ENCODE peak calls at places on chromosome 17, in six cellular contexts. W is SK-N-SH, U is GM12892, I is K562, J is H1, P is HepG2. A is an unnamed sample.

GRCh38 chr17:34633351-34633750 is 54.0 kb downstream of the TMEM132E start:
- DNase-seq in I (no peak), P (no peak), J (peak), W (no peak), U (no peak), A (no peak)

GRCh38 chr17:29784661-29785060 is 145.4 kb downstream of the SSH2 start:
- DNase-seq in W (no peak), I (no peak), U (no peak), J (no peak), P (no peak), A (no peak)

GRCh38 chr17:74686761-74687160 is 26.0 kb downstream of the CD300LF start:
- DNase-seq in P (no peak), I (no peak), W (no peak), J (no peak), U (no peak), A (no peak)

GRCh38 chr17:30378191-30378796 is 433 bp upstream of the CPD start:
- DNase-seq in I (peak), P (no peak), U (no peak), W (peak), J (peak), A (no peak)

GRCh38 chr17:32111141-32111771 is 31.0 kb upstream of the RHOT1 start:
- DNase-seq in I (peak), J (peak), U (no peak), P (peak), W (peak), A (no peak)

GRCh38 chr17:40097931-40098845 is 2.2 kb downstream of the NR1D1 start:
- DNase-seq in J (no peak), I (peak), U (no peak), P (peak), W (no peak), A (no peak)

GRCh38 chr17:1177099-1177996 is 2.4 kb downstream of the ABR start:
- DNase-seq in I (no peak), P (no peak), J (no peak), W (peak), U (no peak), A (no peak)

GRCh38 chr17:32484041-32484461 is 2.7 kb upstream of the CDK5R1 start:
- DNase-seq in J (no peak), U (no peak), I (no peak), W (peak), P (no peak), A (no peak)

GRCh38 chr17:1724351-1724868 is at the start of gene WDR81:
- DNase-seq in I (peak), J (peak), U (peak), W (peak), P (peak), A (peak)

GRCh38 chr17:57675427-57675826 is 69.7 kb downstream of the CCDC182 start:
- DNase-seq in J (peak), W (no peak), U (no peak), I (no peak), P (no peak), A (no peak)

GRCh38 chr17:1164935-1165556 is 14.7 kb downstream of the ABR start:
- DNase-seq in U (no peak), I (no peak), W (no peak), P (no peak), J (no peak), A (no peak)

GRCh38 chr17:27630607-27631408 is at the start of gene LGALS9:
- DNase-seq in W (no peak), I (no peak), P (no peak), J (no peak), U (no peak), A (no peak)

GRCh38 chr17:17445925-17446665 is 30.7 kb upstream of the MED9 start:
- DNase-seq in J (no peak), W (no peak), P (peak), U (no peak), I (no peak), A (no peak)

GRCh38 chr17:44607836-44608690 is 48.2 kb upstream of the MEIOC start:
- DNase-seq in J (no peak), I (no peak), U (no peak), W (peak), P (peak), A (no peak)

GRCh38 chr17:73639926-73640325 is 4.3 kb downstream of the SDK2 start:
- DNase-seq in I (no peak), W (no peak), U (no peak), P (peak), J (no peak), A (no peak)

GRCh38 chr17:28381141-28381825 is 9.8 kb downstream of the SARM1 start:
- DNase-seq in P (no peak), I (peak), W (no peak), U (no peak), J (peak), A (no peak)

GRCh38 chr17:75398279-75398678 is 7.2 kb downstream of the GRB2 start:
- DNase-seq in U (no peak), J (no peak), W (no peak), P (no peak), I (no peak), A (no peak)

GRCh38 chr17:19023209-19023999 is 18.8 kb upstream of the FAM83G start:
- DNase-seq in J (no peak), U (no peak), I (peak), W (no peak), P (no peak), A (no peak)

GRCh38 chr17:5446786-5447185 is 7.8 kb upstream of the C1QBP start:
- DNase-seq in U (no peak), I (no peak), P (no peak), W (no peak), J (no peak), A (no peak)

GRCh38 chr17:4480929-4481898 is 17.5 kb upstream of the SPNS2 start:
- DNase-seq in W (no peak), I (no peak), U (peak), P (no peak), J (no peak), A (peak)

DNA sequence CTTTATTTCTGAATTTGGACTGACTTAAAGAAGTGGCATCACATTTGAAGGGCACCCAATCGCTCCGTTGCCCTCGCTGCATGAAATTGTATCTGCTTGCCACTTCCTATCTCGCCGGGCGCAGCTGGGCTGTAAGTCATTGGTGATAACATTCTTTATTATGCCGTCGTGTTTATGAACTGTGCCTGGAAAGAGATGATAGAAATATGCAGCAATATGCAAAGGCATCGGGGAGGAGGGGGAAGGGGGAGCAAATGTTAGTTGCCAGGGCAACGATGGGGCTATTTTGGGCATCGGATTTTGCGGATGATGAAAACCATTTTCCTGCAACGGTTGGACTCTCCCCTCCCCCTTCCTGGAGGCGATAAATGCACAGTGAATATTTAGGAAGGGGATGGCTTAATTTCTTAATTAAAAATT is 386.9 kb upstream of the TNRC6C start:
- DNase-seq in P (no peak), U (no peak), W (peak), I (peak), J (no peak), A (no peak)
- TF ChIP-seq TAF1 in P (no peak), U (no peak), W (no peak), I (no peak), J (no peak), A (no peak)

DNA sequence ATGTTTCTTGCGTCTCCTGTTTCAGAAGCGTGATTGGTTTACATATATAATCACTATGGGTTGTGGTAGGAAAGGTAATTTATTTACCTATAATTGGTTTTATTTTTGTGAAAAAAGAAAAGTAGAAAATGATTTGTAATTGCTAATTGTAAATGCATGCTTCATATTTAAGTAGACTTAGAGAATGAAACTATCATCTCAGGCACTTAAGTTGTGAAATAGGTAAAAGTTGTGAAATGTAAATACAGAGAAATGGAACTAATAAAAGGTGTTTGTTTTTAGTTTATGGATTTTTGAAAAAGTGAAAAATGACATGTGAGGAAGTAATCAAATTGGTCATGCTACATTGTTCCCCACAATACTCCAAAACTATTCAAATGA is 89.4 kb downstream of the TUBD1 start:
- DNase-seq in W (no peak), J (no peak), U (no peak), P (peak), I (no peak), A (no peak)
- TF ChIP-seq POLR2AphosphoS5 in W (no peak), J (no peak), U (no peak), P (no peak), I (no peak), A (no peak)

GRCh38 chr17:80794281-80795089 is 197.2 kb upstream of the CHMP6 start:
- DNase-seq in J (no peak), W (no peak), I (no peak), U (no peak), P (no peak), A (no peak)

GRCh38 chr17:80796430-80796861 is 195.2 kb upstream of the CHMP6 start:
- DNase-seq in W (no peak), U (no peak), J (no peak), P (no peak), I (no peak), A (no peak)

GRCh38 chr17:80793851-80794267 is 197.8 kb upstream of the CHMP6 start:
- DNase-seq in P (no peak), W (no peak), U (no peak), I (no peak), J (no peak), A (no peak)

GRCh38 chr17:80795090-80795609 is 196.5 kb upstream of the CHMP6 start:
- DNase-seq in U (no peak), I (no peak), W (no peak), J (no peak), P (no peak), A (no peak)

DNA sequence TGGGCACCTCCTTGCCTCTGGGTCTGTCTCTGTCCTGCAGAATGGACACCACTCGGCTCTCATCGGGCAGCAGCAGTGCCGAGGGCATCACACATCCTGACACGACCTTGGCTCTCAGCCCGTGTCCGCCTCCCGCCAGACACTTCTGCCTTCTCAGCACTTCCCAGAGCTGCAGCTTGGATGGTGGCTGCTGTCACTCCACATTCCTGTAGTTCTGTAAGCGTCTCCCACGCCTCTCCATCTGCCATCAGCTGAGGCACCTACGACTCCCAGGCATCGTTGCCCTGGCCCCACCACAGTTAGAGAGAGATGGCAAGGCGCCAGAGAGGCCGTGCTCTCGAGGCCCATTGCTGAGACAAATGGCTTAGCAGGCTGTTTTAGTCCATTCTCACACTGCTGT is 195.9 kb upstream of the CHMP6 start:
- DNase-seq in P (no peak), W (peak), J (no peak), I (no peak), U (no peak), A (no peak)
- TF ChIP-seq TAF1 in P (no peak), W (no peak), J (no peak), I (no peak), U (no peak), A (no peak)

DNA sequence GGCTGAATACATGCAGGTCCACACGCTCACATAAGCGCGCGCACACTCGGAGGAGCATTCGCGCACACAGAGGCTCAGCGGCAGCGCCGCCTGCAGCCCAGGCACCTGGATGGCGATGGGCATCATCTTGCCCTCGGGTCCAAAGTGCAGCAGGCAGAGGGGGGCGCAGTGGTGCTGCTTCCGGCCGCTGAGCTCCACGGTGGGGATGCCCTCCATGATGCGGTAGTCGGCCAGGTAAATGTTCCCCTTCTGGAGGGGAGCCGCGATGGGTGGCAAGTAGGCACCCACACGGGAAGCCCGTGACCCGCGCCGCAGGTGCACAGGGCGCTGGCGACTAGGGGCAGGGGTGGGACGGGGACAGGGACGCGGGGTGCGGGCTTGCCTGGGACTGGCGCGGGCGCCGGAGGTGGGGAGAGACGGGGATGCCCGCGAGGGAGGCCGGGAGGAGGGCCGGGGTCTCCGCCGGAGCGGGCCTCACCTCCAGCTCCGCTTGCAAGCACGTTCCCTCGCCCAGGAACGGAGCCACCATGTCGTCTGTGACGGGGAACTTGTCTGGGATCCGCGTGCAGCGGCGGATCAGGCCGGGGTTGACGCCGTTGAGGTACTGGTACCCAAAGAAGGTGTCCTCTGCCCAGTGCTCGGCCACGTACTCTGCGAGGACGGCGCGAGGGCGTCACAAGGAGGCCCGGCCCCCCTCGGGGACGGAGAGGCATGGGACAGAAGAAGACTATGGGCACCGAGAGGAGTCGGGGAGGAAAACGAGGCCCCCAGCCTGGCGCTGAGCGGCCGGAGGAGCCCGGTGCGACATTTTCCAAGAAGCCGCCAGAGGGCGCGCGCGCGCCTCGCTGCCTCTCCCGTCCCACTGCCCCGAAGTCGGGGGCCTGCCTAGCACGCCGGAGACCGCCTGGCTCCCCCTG is 8.0 kb downstream of the ALOX12B start:
- DNase-seq in U (peak), P (peak), I (peak), J (peak), W (peak), A (peak)
- TF ChIP-seq POLR2AphosphoS5 in U (no peak), P (no peak), I (no peak), J (no peak), W (no peak), A (no peak)

GRCh38 chr17:42277342-42277712 is 1.1 kb upstream of the STAT5B start:
- DNase-seq in J (no peak), W (no peak), I (no peak), P (no peak), U (no peak), A (no peak)

GRCh38 chr17:42274812-42275526 is 1.2 kb downstream of the STAT5B start:
- DNase-seq in W (peak), P (no peak), U (no peak), J (no peak), I (no peak), A (no peak)

GRCh38 chr17:42276359-42276608 is at the start of gene STAT5B:
- DNase-seq in J (peak), U (peak), I (peak), W (peak), P (no peak), A (peak)

GRCh38 chr17:42275527-42276358 is 448 bp downstream of the STAT5B start:
- DNase-seq in W (peak), U (no peak), P (no peak), I (peak), J (peak), A (peak)

GRCh38 chr17:42276609-42277341 is 584 bp upstream of the STAT5B start:
- DNase-seq in J (peak), I (peak), W (peak), U (no peak), P (peak), A (no peak)
- TF ChIP-seq TAF1 in J (no peak), I (no peak), W (no peak), U (no peak), P (peak), A (no peak)

GRCh38 chr17:21126645-21127507 is at the start of gene DHRS7B:
- DNase-seq in I (peak), U (peak), W (peak), J (peak), P (peak), A (peak)
- TF ChIP-seq POLR2AphosphoS5 in I (peak), U (peak), W (peak), J (peak), P (peak), A (peak)